ENCODE peak calls at places on chromosomes 4 and X, in five cellular contexts. One of them, this sample, is unnamed.
A peak's percentile ranks its signal among the peaks of the same experiment; 100 is the strongest.

GRCh38 chr4:26330186-26330787 is 9.5 kb downstream of the RBPJ start:
- DNase-seq in tibial artery: no peak
- DNase-seq in mammary epithelial cell: peak; percentile 34
- DNase-seq in tibial nerve: no peak
- DNase-seq in A549: peak; percentile 55
- DNase-seq in this sample: no peak

GRCh38 chr4:124290678-124291077 is 421.9 kb downstream of the ANKRD50 start:
- DNase-seq in A549: peak; percentile 4
- DNase-seq in tibial nerve: no peak
- DNase-seq in mammary epithelial cell: peak; percentile 76
- DNase-seq in tibial artery: no peak
- DNase-seq in this sample: no peak

GRCh38 chr4:22514431-22514830 is 1.4 kb downstream of the ADGRA3 start:
- DNase-seq in tibial artery: no peak
- DNase-seq in A549: no peak
- DNase-seq in tibial nerve: no peak
- DNase-seq in mammary epithelial cell: no peak
- DNase-seq in this sample: no peak

GRCh38 chr4:10006236-10006603 is 15.1 kb downstream of the SLC2A9 start:
- DNase-seq in tibial nerve: no peak
- DNase-seq in tibial artery: peak; percentile 75
- DNase-seq in mammary epithelial cell: peak; percentile 80
- DNase-seq in A549: peak; percentile 75
- DNase-seq in this sample: no peak

GRCh38 chr4:105122334-105122733 is 24.3 kb upstream of the TET2 start:
- DNase-seq in tibial nerve: no peak
- DNase-seq in A549: peak; percentile 20
- DNase-seq in tibial artery: no peak
- DNase-seq in mammary epithelial cell: peak; percentile 11
- DNase-seq in this sample: no peak

GRCh38 chrX:16702700-16703599 is 9.5 kb downstream of the CTPS2 start:
- DNase-seq in mammary epithelial cell: no peak
- DNase-seq in tibial artery: no peak
- DNase-seq in A549: no peak
- DNase-seq in tibial nerve: no peak
- DNase-seq in this sample: no peak

GRCh38 chr4:94577136-94577535 is 125.4 kb downstream of the PDLIM5 start:
- DNase-seq in tibial artery: peak; percentile 53
- DNase-seq in mammary epithelial cell: no peak
- DNase-seq in tibial nerve: no peak
- DNase-seq in A549: no peak
- DNase-seq in this sample: peak; percentile 73

GRCh38 chr4:47642985-47643745 is 158.1 kb downstream of the ATP10D start:
- DNase-seq in mammary epithelial cell: no peak
- DNase-seq in tibial artery: no peak
- DNase-seq in tibial nerve: no peak
- DNase-seq in A549: no peak
- DNase-seq in this sample: no peak

GRCh38 chrX:131746491-131746968 is 202.7 kb downstream of the OR13H1 start:
- DNase-seq in tibial nerve: no peak
- DNase-seq in tibial artery: no peak
- DNase-seq in A549: peak; percentile 92
- DNase-seq in mammary epithelial cell: peak; percentile 79
- DNase-seq in this sample: peak; percentile 86

GRCh38 chrX:18252644-18253359 is 32.1 kb upstream of the BEND2 start:
- DNase-seq in tibial artery: no peak
- DNase-seq in mammary epithelial cell: no peak
- DNase-seq in tibial nerve: no peak
- DNase-seq in A549: no peak
- DNase-seq in this sample: no peak

GRCh38 chr4:123397276-123398150 is 918 bp downstream of the SPRY1 start:
- DNase-seq in mammary epithelial cell: peak; percentile 65
- DNase-seq in A549: peak; percentile 41
- DNase-seq in tibial nerve: no peak
- DNase-seq in tibial artery: peak; percentile 57
- DNase-seq in this sample: peak; percentile 47

GRCh38 chrX:78886550-78886949 is 58.6 kb upstream of the P2RY10 start:
- DNase-seq in tibial artery: no peak
- DNase-seq in tibial nerve: no peak
- DNase-seq in A549: peak; percentile 6
- DNase-seq in mammary epithelial cell: no peak
- DNase-seq in this sample: no peak

GRCh38 chrX:7154040-7154597 is 6.2 kb upstream of the PUDP start:
- DNase-seq in mammary epithelial cell: no peak
- DNase-seq in tibial nerve: no peak
- DNase-seq in A549: no peak
- DNase-seq in tibial artery: no peak
- DNase-seq in this sample: no peak

GRCh38 chr4:87506974-87507701 is 22.0 kb downstream of the SPARCL1 start:
- DNase-seq in mammary epithelial cell: peak; percentile 83
- DNase-seq in tibial artery: no peak
- DNase-seq in A549: no peak
- DNase-seq in tibial nerve: no peak
- DNase-seq in this sample: no peak

GRCh38 chr4:87511500-87511899 is 17.7 kb downstream of the SPARCL1 start:
- DNase-seq in A549: no peak
- DNase-seq in tibial nerve: no peak
- DNase-seq in mammary epithelial cell: no peak
- DNase-seq in tibial artery: no peak
- DNase-seq in this sample: no peak

GRCh38 chr4:87516683-87517082 is 12.5 kb downstream of the SPARCL1 start:
- DNase-seq in A549: no peak
- DNase-seq in tibial nerve: no peak
- DNase-seq in tibial artery: no peak
- DNase-seq in mammary epithelial cell: no peak
- DNase-seq in this sample: no peak

GRCh38 chr4:87510747-87511146 is 18.4 kb downstream of the SPARCL1 start:
- DNase-seq in tibial nerve: no peak
- DNase-seq in tibial artery: no peak
- DNase-seq in mammary epithelial cell: no peak
- DNase-seq in A549: no peak
- DNase-seq in this sample: no peak

GRCh38 chr4:87512400-87512799 is 16.8 kb downstream of the SPARCL1 start:
- DNase-seq in mammary epithelial cell: no peak
- DNase-seq in tibial nerve: no peak
- DNase-seq in A549: no peak
- DNase-seq in tibial artery: no peak
- DNase-seq in this sample: no peak
- H3K4me1 ChIP-seq in mammary epithelial cell: peaks cover 5% of the 10 kb centered on the region
- H3K4me1 ChIP-seq in tibial nerve: no peaks in the 10 kb centered on the region
- H3K4me1 ChIP-seq in A549: no peaks in the 10 kb centered on the region
- H3K4me1 ChIP-seq in tibial artery: peaks cover 9% of the 10 kb centered on the region
- H3K4me1 ChIP-seq in this sample: peaks cover 2% of the 10 kb centered on the region

GRCh38 chrX:129840334-129840733 is 3.4 kb downstream of the ZDHHC9 start:
- DNase-seq in A549: no peak
- DNase-seq in mammary epithelial cell: no peak
- DNase-seq in tibial artery: no peak
- DNase-seq in tibial nerve: no peak
- DNase-seq in this sample: no peak
- H3K27ac ChIP-seq in A549: no peak overlapping the region
- H3K27ac ChIP-seq in mammary epithelial cell: no peak overlapping the region
- H3K27ac ChIP-seq in tibial artery: no peak overlapping the region
- H3K27ac ChIP-seq in tibial nerve: no peak overlapping the region
- H3K27ac ChIP-seq in this sample: no peak overlapping the region

DNA sequence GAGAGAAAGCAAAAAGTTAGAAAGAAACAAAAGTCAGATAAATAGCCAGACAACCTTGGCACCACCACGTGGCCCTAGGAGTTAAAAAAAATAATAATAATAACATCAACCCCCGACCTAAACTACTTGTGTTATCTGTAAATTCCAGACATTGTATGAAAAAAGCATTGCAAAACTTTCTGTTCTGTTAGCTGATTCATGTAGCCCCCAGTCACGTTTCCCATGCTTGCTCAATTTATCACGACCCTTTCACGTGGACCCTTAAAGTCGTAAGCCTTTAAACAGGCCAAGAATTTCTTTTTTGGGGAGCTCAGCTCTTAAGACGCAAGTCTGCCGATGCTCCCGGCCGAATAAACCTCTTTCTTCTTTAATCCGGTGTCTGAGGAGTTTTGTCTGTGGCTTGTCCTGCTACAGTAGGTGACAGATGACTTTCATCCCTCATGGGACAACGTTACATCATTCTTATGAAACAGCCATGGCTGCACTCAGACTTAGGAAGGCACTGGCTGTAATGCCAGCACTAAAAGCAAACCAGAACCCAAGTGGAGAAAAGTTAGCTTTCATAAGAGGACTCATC is 521 bp downstream of the ACOX3 start:
- DNase-seq in mammary epithelial cell: no peak
- DNase-seq in tibial nerve: no peak
- DNase-seq in tibial artery: peak; percentile 33
- DNase-seq in A549: peak; percentile 35
- DNase-seq in this sample: no peak
- H3K4me1 ChIP-seq in mammary epithelial cell: peaks cover 42% of the 10 kb centered on the region
- H3K4me1 ChIP-seq in tibial nerve: peaks cover 22% of the 10 kb centered on the region
- H3K4me1 ChIP-seq in tibial artery: peaks cover 36% of the 10 kb centered on the region
- H3K4me1 ChIP-seq in A549: peaks cover 21% of the 10 kb centered on the region
- H3K4me1 ChIP-seq in this sample: peaks cover 14% of the 10 kb centered on the region

GRCh38 chr4:15427715-15428114 is at the start of gene C1QTNF7:
- DNase-seq in A549: no peak
- DNase-seq in tibial artery: no peak
- DNase-seq in tibial nerve: no peak
- DNase-seq in mammary epithelial cell: no peak
- DNase-seq in this sample: no peak
- H3K27ac ChIP-seq in A549: no peak within 1 kb of the TSS
- H3K27ac ChIP-seq in tibial artery: peak within 1 kb of the TSS; percentile 77
- H3K27ac ChIP-seq in tibial nerve: peak within 1 kb of the TSS; percentile 59
- H3K27ac ChIP-seq in mammary epithelial cell: no peak within 1 kb of the TSS
- H3K27ac ChIP-seq in this sample: peak within 1 kb of the TSS; percentile 50

DNA sequence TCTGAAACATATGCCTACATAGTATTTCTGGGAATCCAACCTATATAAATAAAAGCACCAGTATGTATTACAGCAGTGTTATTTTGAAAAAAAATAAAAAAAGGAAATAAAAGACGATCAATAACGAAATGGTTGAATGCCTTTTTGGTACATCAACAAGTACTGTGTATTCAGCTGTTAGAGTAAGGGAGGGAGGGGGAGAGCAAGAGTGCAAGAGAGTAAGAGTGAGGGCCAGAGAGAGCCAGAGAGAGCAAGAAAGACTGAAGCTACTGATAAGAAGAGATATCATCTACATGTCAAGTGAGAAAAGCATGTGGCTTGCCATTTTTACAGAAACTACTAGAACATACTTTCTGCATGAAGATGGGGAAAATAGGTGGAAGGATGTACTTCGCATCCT is 1.8 kb downstream of the SPIN4 start:
- DNase-seq in tibial nerve: no peak
- DNase-seq in tibial artery: no peak
- DNase-seq in mammary epithelial cell: no peak
- DNase-seq in A549: no peak
- DNase-seq in this sample: no peak
- H3K4me1 ChIP-seq in tibial nerve: no peaks in the 10 kb centered on the region
- H3K4me1 ChIP-seq in tibial artery: no peaks in the 10 kb centered on the region
- H3K4me1 ChIP-seq in mammary epithelial cell: peaks cover 3% of the 10 kb centered on the region
- H3K4me1 ChIP-seq in A549: peaks cover 10% of the 10 kb centered on the region
- H3K4me1 ChIP-seq in this sample: no peaks in the 10 kb centered on the region

GRCh38 chr4:185813133-185813532 is 1.1 kb upstream of the SORBS2 start:
- DNase-seq in tibial artery: no peak
- DNase-seq in A549: no peak
- DNase-seq in tibial nerve: no peak
- DNase-seq in mammary epithelial cell: no peak
- DNase-seq in this sample: no peak

GRCh38 chr4:185809517-185810071 is 2.4 kb downstream of the SORBS2 start:
- DNase-seq in mammary epithelial cell: no peak
- DNase-seq in tibial nerve: no peak
- DNase-seq in A549: no peak
- DNase-seq in tibial artery: no peak
- DNase-seq in this sample: no peak

GRCh38 chr4:185810746-185811508 is 1.1 kb downstream of the SORBS2 start:
- DNase-seq in tibial nerve: no peak
- DNase-seq in A549: no peak
- DNase-seq in tibial artery: no peak
- DNase-seq in mammary epithelial cell: peak; percentile 72
- DNase-seq in this sample: no peak

GRCh38 chr4:185817403-185817818 is 5.4 kb upstream of the SORBS2 start:
- DNase-seq in tibial nerve: no peak
- DNase-seq in tibial artery: no peak
- DNase-seq in mammary epithelial cell: no peak
- DNase-seq in A549: no peak
- DNase-seq in this sample: no peak

GRCh38 chr4:185811509-185812364 is at the start of gene SORBS2:
- DNase-seq in tibial nerve: no peak
- DNase-seq in tibial artery: no peak
- DNase-seq in mammary epithelial cell: peak; percentile 70
- DNase-seq in A549: no peak
- DNase-seq in this sample: no peak
- H3K27ac ChIP-seq in tibial nerve: peak within 1 kb of the TSS; percentile 71
- H3K27ac ChIP-seq in tibial artery: peak within 1 kb of the TSS; percentile 74
- H3K27ac ChIP-seq in mammary epithelial cell: peak within 1 kb of the TSS; percentile 33
- H3K27ac ChIP-seq in A549: no peak within 1 kb of the TSS
- H3K27ac ChIP-seq in this sample: peak within 1 kb of the TSS; percentile 95

DNA sequence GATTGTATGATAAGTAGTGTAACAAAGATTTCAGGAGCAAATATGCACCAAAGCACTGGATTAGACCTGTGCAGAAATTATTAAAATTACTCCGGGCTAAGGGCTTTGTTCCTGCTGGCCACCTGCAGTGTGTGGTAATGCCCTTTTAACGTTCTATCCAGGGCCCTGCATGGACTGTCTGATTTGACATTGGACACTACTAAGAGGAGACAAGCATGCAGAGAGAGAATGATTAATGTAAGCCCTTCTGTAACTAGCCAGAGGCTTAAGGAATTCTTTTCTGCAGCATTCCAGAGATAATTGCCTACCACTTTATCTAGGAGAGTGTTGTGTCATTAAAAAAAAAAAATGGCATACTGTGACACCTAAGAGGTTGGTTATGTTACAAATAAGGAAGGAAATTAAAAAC is 117.0 kb downstream of the PCDH7 start:
- DNase-seq in A549: no peak
- DNase-seq in tibial artery: no peak
- DNase-seq in tibial nerve: no peak
- DNase-seq in mammary epithelial cell: no peak
- DNase-seq in this sample: no peak
- H3K4me1 ChIP-seq in A549: no peaks in the 10 kb centered on the region
- H3K4me1 ChIP-seq in tibial artery: no peaks in the 10 kb centered on the region
- H3K4me1 ChIP-seq in tibial nerve: no peaks in the 10 kb centered on the region
- H3K4me1 ChIP-seq in mammary epithelial cell: peaks cover 7% of the 10 kb centered on the region
- H3K4me1 ChIP-seq in this sample: no peaks in the 10 kb centered on the region

DNA sequence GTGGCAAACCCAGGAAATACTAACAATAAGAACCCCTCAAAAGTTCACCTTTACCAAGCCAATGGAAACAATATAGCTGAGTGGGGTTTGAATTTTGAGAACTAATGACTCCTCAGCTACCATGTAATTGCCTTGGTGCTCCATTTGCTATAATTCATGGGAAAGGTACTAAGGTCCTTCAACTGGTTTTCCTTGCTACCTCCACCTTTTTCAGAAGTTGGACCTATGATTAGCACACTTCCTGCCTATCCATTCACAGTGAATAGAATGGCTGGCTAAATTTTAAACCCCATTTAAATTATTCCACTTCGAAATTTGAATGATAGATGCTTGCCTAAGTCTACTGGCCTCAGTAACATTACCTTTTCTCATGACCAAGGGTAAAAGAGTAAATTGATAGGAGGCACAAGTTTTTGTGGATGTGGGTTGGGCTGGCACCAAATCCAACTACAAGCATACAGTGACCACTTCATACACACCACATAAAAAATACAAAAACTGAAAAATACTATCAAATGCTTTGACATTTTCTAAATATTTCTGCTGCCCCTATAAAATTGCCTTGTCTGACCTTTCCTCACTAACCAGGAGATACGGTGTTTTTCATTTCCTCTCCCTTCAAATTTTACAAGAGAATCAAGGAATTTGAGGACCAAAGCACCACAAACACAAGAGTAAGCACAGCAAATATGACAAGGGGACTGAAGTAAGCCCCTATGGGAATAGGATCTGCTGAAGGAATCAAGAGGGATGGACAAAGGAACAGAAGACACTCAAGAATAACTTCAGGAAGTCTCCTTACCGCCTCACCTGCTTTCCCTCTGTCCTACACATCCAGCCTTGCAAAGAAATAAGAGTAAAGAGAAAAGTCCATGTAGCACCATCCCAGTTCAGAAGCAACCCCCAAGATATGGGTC is 255.5 kb downstream of the CHIC1 start:
- DNase-seq in tibial nerve: no peak
- DNase-seq in tibial artery: no peak
- DNase-seq in A549: no peak
- DNase-seq in mammary epithelial cell: no peak
- DNase-seq in this sample: no peak
- H3K27ac ChIP-seq in tibial nerve: no peak overlapping the region
- H3K27ac ChIP-seq in tibial artery: no peak overlapping the region
- H3K27ac ChIP-seq in A549: no peak overlapping the region
- H3K27ac ChIP-seq in mammary epithelial cell: no peak overlapping the region
- H3K27ac ChIP-seq in this sample: no peak overlapping the region